ENCODE peak calls at places on chromosomes 16 and 17, in six cellular contexts. One of them, this sample, is unnamed.

GRCh38 chr16:31128711-31129567 is 6.6 kb downstream of the PRSS8 start:
- DNase-seq in AG04450: no peak
- DNase-seq in left lung: peak; percentile 87
- DNase-seq in Peyer's patch: no peak
- DNase-seq in heart right ventricle: no peak
- DNase-seq in psoas muscle: no peak
- DNase-seq in this sample: peak; percentile 81

GRCh38 chr16:31513126-31513525 is 4.9 kb upstream of the RUSF1 start:
- DNase-seq in AG04450: no peak
- DNase-seq in psoas muscle: no peak
- DNase-seq in left lung: no peak
- DNase-seq in Peyer's patch: no peak
- DNase-seq in heart right ventricle: no peak
- DNase-seq in this sample: no peak

GRCh38 chr17:50765454-50766221 is 1.7 kb downstream of the ANKRD40CL start:
- DNase-seq in left lung: peak; percentile 55
- DNase-seq in heart right ventricle: no peak
- DNase-seq in psoas muscle: peak; percentile 54
- DNase-seq in Peyer's patch: no peak
- DNase-seq in AG04450: no peak
- DNase-seq in this sample: peak; percentile 77

GRCh38 chr17:64498308-64499203 is 1.7 kb upstream of the POLG2 start:
- DNase-seq in heart right ventricle: no peak
- DNase-seq in psoas muscle: no peak
- DNase-seq in Peyer's patch: no peak
- DNase-seq in left lung: no peak
- DNase-seq in AG04450: no peak
- DNase-seq in this sample: no peak

GRCh38 chr16:68651136-68651535 is 6.0 kb downstream of the CDH3 start:
- DNase-seq in AG04450: no peak
- DNase-seq in Peyer's patch: no peak
- DNase-seq in heart right ventricle: no peak
- DNase-seq in psoas muscle: no peak
- DNase-seq in left lung: no peak
- DNase-seq in this sample: no peak

GRCh38 chr17:6843241-6843890 is 11.8 kb upstream of the TEKT1 start:
- DNase-seq in AG04450: no peak
- DNase-seq in psoas muscle: no peak
- DNase-seq in heart right ventricle: no peak
- DNase-seq in Peyer's patch: no peak
- DNase-seq in left lung: no peak
- DNase-seq in this sample: no peak

GRCh38 chr17:44360826-44361225 is 2.8 kb downstream of the FAM171A2 start:
- DNase-seq in psoas muscle: no peak
- DNase-seq in heart right ventricle: no peak
- DNase-seq in Peyer's patch: no peak
- DNase-seq in left lung: no peak
- DNase-seq in AG04450: peak; percentile 32
- DNase-seq in this sample: no peak

GRCh38 chr17:69474171-69474831 is 59.8 kb downstream of the MAP2K6 start:
- DNase-seq in left lung: no peak
- DNase-seq in heart right ventricle: no peak
- DNase-seq in Peyer's patch: no peak
- DNase-seq in psoas muscle: no peak
- DNase-seq in AG04450: no peak
- DNase-seq in this sample: no peak

GRCh38 chr16:62665269-62665668 is 629.0 kb upstream of the CDH8 start:
- DNase-seq in heart right ventricle: no peak
- DNase-seq in Peyer's patch: no peak
- DNase-seq in AG04450: no peak
- DNase-seq in left lung: no peak
- DNase-seq in psoas muscle: no peak
- DNase-seq in this sample: no peak

GRCh38 chr16:47492428-47493357 is 31.6 kb downstream of the PHKB start:
- DNase-seq in AG04450: no peak
- DNase-seq in Peyer's patch: peak; percentile 64
- DNase-seq in psoas muscle: peak; percentile 87
- DNase-seq in heart right ventricle: peak; percentile 93
- DNase-seq in left lung: peak; percentile 83
- DNase-seq in this sample: peak; percentile 61

GRCh38 chr17:38563362-38564253 is 42.1 kb downstream of the SRCIN1 start:
- DNase-seq in psoas muscle: no peak
- DNase-seq in AG04450: no peak
- DNase-seq in Peyer's patch: no peak
- DNase-seq in heart right ventricle: no peak
- DNase-seq in left lung: no peak
- DNase-seq in this sample: no peak

GRCh38 chr17:28405632-28406477 is at the start of gene SLC46A1:
- DNase-seq in left lung: peak; percentile 57
- DNase-seq in AG04450: no peak
- DNase-seq in Peyer's patch: peak; percentile 65
- DNase-seq in psoas muscle: peak; percentile 78
- DNase-seq in heart right ventricle: peak; percentile 61
- DNase-seq in this sample: peak; percentile 60

GRCh38 chr17:50665838-50666237 is 31.2 kb downstream of the ABCC3 start:
- DNase-seq in Peyer's patch: no peak
- DNase-seq in psoas muscle: no peak
- DNase-seq in AG04450: no peak
- DNase-seq in left lung: no peak
- DNase-seq in heart right ventricle: no peak
- DNase-seq in this sample: no peak

GRCh38 chr16:35689764-35690163 is 2230.4 kb downstream of the TP53TG3F start:
- DNase-seq in Peyer's patch: no peak
- DNase-seq in heart right ventricle: no peak
- DNase-seq in AG04450: no peak
- DNase-seq in left lung: no peak
- DNase-seq in psoas muscle: no peak
- DNase-seq in this sample: no peak

GRCh38 chr17:21132428-21132827 is 5.7 kb downstream of the DHRS7B start:
- DNase-seq in AG04450: no peak
- DNase-seq in heart right ventricle: no peak
- DNase-seq in psoas muscle: no peak
- DNase-seq in left lung: no peak
- DNase-seq in Peyer's patch: no peak
- DNase-seq in this sample: no peak
- H3K9me3 ChIP-seq in AG04450: peaks cover 14% of the 10 kb centered on the region
- H3K9me3 ChIP-seq in heart right ventricle: no peaks in the 10 kb centered on the region
- H3K9me3 ChIP-seq in psoas muscle: no peaks in the 10 kb centered on the region
- H3K9me3 ChIP-seq in left lung: peaks cover 25% of the 10 kb centered on the region
- H3K9me3 ChIP-seq in Peyer's patch: no peaks in the 10 kb centered on the region
- H3K9me3 ChIP-seq in this sample: peaks cover 17% of the 10 kb centered on the region

DNA sequence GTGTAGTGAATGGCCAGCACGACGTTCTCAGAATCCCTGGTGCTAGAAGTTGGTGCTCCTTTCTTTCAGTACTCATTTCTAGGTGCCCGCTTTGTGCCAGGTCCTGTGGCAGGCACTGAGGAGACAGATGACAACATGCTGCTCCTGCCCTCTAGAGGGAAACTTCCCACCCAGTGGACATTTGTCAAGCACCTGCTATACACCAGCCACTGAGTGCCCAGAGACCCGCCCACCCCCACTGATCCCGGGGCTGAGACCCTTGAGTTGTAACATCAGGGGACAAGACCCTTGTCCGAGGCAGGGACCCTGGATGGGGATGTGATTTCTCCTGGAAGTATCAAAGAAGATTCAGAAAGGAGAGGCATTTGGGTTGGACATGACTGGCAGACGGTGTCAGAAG is 25.1 kb downstream of the UNC13D start:
- DNase-seq in heart right ventricle: no peak
- DNase-seq in left lung: no peak
- DNase-seq in Peyer's patch: no peak
- DNase-seq in AG04450: no peak
- DNase-seq in psoas muscle: peak; percentile 28
- DNase-seq in this sample: no peak
- TF ChIP-seq CTCF in heart right ventricle: no peak
- TF ChIP-seq CTCF in left lung: no peak
- TF ChIP-seq CTCF in Peyer's patch: no peak
- TF ChIP-seq CTCF in AG04450: no peak
- TF ChIP-seq CTCF in psoas muscle: no peak
- TF ChIP-seq CTCF in this sample: no peak

GRCh38 chr16:10083301-10083700 is 98.9 kb downstream of the GRIN2A start:
- DNase-seq in Peyer's patch: no peak
- DNase-seq in psoas muscle: no peak
- DNase-seq in AG04450: no peak
- DNase-seq in heart right ventricle: no peak
- DNase-seq in left lung: no peak
- DNase-seq in this sample: no peak
- H3K4me3 ChIP-seq in Peyer's patch: no peak overlapping the region
- H3K4me3 ChIP-seq in psoas muscle: no peak overlapping the region
- H3K4me3 ChIP-seq in AG04450: no peak overlapping the region
- H3K4me3 ChIP-seq in heart right ventricle: no peak overlapping the region
- H3K4me3 ChIP-seq in left lung: no peak overlapping the region
- H3K4me3 ChIP-seq in this sample: no peak overlapping the region

DNA sequence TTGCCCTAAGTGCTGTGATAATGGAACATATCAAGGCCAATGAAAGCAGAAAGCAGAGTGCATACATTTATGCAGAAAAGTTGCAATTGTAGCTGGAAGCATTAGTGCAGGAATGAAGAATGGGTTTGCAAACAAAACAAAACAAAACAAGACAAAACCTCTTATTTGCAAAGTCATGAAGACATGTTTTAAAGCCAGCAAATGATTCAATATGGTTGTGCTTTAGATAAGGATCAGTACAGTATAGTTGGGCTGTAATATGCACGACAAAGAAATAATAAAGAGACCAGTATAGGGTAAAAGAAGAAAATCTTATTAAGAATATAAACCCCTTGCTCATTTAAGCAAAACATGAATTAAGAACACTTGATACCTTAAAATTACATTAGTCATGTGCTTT is 398.1 kb downstream of the KIF2B start:
- DNase-seq in AG04450: no peak
- DNase-seq in heart right ventricle: no peak
- DNase-seq in left lung: no peak
- DNase-seq in psoas muscle: no peak
- DNase-seq in Peyer's patch: no peak
- DNase-seq in this sample: no peak
- H3K9me3 ChIP-seq in AG04450: no peaks in the 10 kb centered on the region
- H3K9me3 ChIP-seq in heart right ventricle: no peaks in the 10 kb centered on the region
- H3K9me3 ChIP-seq in left lung: no peaks in the 10 kb centered on the region
- H3K9me3 ChIP-seq in psoas muscle: no peaks in the 10 kb centered on the region
- H3K9me3 ChIP-seq in Peyer's patch: no peaks in the 10 kb centered on the region
- H3K9me3 ChIP-seq in this sample: peaks cover 13% of the 10 kb centered on the region

DNA sequence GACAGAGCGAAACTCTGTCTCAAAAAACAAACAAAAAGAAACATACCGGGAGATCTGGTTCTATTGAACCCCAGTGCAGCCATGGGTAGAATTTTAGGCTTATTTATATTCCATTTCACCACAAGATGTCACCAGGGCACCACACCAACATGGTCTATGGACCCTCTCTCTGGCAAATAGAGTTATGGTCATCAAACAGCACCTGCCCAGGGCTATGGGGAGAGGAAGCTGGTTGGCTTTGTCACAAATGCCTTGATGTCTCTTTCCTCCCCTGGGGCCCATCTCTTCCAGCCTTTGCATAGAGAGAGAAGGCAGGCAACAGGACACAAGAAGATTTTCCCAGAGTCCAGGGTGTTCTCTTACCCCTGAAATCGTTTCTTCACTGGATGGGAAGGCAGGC is 128.4 kb downstream of the WWOX start:
- DNase-seq in left lung: no peak
- DNase-seq in AG04450: no peak
- DNase-seq in psoas muscle: no peak
- DNase-seq in heart right ventricle: no peak
- DNase-seq in Peyer's patch: no peak
- DNase-seq in this sample: no peak
- TF ChIP-seq CTCF in left lung: no peak
- TF ChIP-seq CTCF in AG04450: no peak
- TF ChIP-seq CTCF in psoas muscle: peak; percentile 36
- TF ChIP-seq CTCF in heart right ventricle: peak; percentile 12
- TF ChIP-seq CTCF in Peyer's patch: no peak
- TF ChIP-seq CTCF in this sample: no peak

GRCh38 chr16:2934450-2934849 is 22.7 kb downstream of the FLYWCH1 start:
- DNase-seq in psoas muscle: no peak
- DNase-seq in heart right ventricle: no peak
- DNase-seq in AG04450: no peak
- DNase-seq in Peyer's patch: no peak
- DNase-seq in left lung: no peak
- DNase-seq in this sample: no peak
- H3K4me3 ChIP-seq in psoas muscle: no peak overlapping the region
- H3K4me3 ChIP-seq in heart right ventricle: no peak overlapping the region
- H3K4me3 ChIP-seq in AG04450: no peak overlapping the region
- H3K4me3 ChIP-seq in Peyer's patch: no peak overlapping the region
- H3K4me3 ChIP-seq in left lung: no peak overlapping the region
- H3K4me3 ChIP-seq in this sample: no peak overlapping the region

GRCh38 chr16:81347425-81347824 is 32.7 kb downstream of the GAN start:
- DNase-seq in left lung: no peak
- DNase-seq in heart right ventricle: no peak
- DNase-seq in psoas muscle: no peak
- DNase-seq in Peyer's patch: no peak
- DNase-seq in AG04450: no peak
- DNase-seq in this sample: no peak
- H3K9me3 ChIP-seq in left lung: peaks cover 37% of the 10 kb centered on the region
- H3K9me3 ChIP-seq in heart right ventricle: peaks cover 19% of the 10 kb centered on the region
- H3K9me3 ChIP-seq in psoas muscle: peaks cover 31% of the 10 kb centered on the region
- H3K9me3 ChIP-seq in Peyer's patch: no peaks in the 10 kb centered on the region
- H3K9me3 ChIP-seq in AG04450: peaks cover 7% of the 10 kb centered on the region
- H3K9me3 ChIP-seq in this sample: peaks cover 35% of the 10 kb centered on the region

DNA sequence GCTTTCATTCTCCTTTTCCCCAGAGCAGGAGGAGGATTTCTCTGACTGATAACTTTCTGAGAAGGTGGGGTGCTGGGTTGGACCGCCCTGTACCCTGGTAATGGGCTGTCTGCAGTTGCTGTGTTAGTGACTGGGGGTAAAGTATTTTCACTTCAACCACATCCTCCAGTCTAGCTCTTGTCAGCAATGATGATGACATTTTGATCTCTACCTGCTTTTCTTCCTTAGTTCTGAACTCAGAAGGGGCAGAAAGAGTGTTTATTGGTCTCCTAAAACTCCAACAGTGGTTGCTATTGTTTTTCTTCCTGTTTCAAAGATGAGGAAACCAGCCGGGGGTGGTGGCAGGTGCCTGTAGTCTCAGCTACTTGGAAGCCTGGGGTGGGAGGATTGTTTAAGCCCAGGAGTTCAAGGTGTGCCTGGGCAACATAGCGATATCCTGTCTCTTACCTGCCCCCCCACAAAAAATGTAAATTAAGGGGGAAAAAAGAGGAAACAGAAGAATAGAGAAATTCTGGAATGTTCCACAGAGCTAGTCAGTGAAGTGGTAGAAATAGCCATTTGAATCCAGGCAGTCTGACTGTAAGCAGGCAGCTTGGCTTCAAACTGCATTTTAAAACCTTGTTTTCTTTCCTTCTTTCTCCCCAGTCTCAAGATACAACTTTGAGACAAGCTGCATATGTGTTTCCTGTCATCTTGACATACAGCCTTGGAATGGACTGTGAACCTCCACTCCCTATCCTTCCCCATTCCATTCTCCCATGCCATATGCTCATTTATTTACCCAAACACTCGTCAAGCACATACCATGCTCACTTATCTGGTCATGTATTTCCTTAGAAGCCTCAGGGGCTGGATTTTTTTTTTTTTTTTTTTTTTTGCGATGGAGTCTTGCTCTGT is 3.3 kb upstream of the N4BP1 start:
- DNase-seq in Peyer's patch: peak; percentile 57
- DNase-seq in psoas muscle: no peak
- DNase-seq in heart right ventricle: no peak
- DNase-seq in AG04450: peak; percentile 72
- DNase-seq in left lung: no peak
- DNase-seq in this sample: peak; percentile 65
- TF ChIP-seq CTCF in Peyer's patch: no peak
- TF ChIP-seq CTCF in psoas muscle: no peak
- TF ChIP-seq CTCF in heart right ventricle: no peak
- TF ChIP-seq CTCF in AG04450: no peak
- TF ChIP-seq CTCF in left lung: no peak
- TF ChIP-seq CTCF in this sample: no peak

This sample was measured in mucosa of descending colon.